ENCODE peak calls at places on chromosomes 4 and X, in five cellular contexts. G, M, H, S and Q are unnamed samples. For H3K4me1 and H3K36me3, the result is how much of the 10 kb centered on the place peaks cover.

GRCh38 chr4:35286434-35286833 is 957.9 kb downstream of the ARAP2 start:
- DNase-seq in G (no peak), M (no peak), H (no peak), S (no peak), Q (no peak)

GRCh38 chr4:83212041-83212851 is 72.4 kb downstream of the COQ2 start:
- DNase-seq in G (peak), M (no peak), H (no peak), S (no peak), Q (no peak)

GRCh38 chr4:83216856-83217683 is 67.5 kb downstream of the COQ2 start:
- DNase-seq in G (peak), M (no peak), H (no peak), S (no peak), Q (no peak)

GRCh38 chrX:57104921-57105398 is 16.4 kb downstream of the SPIN2B start:
- DNase-seq in G (no peak), M (no peak), H (no peak), S (no peak), Q (no peak)

GRCh38 chr4:78529569-78530209 is 21.9 kb upstream of the ANXA3 start:
- DNase-seq in G (no peak), M (peak), H (no peak), S (no peak), Q (no peak)

GRCh38 chr4:24274401-24275035 is 309.8 kb downstream of the DHX15 start:
- DNase-seq in G (no peak), M (peak), H (no peak), S (no peak), Q (no peak)

GRCh38 chr4:75030649-75031235 is 97.8 kb downstream of the PARM1 start:
- DNase-seq in G (no peak), M (no peak), H (no peak), S (peak), Q (no peak)

GRCh38 chr4:139958738-139959096 is 195.3 kb downstream of the MAML3 start:
- DNase-seq in G (no peak), M (no peak), H (no peak), S (no peak), Q (no peak)

GRCh38 chr4:38678078-38678477 is 14.1 kb downstream of the KLF3 start:
- DNase-seq in G (no peak), M (peak), H (no peak), S (no peak), Q (no peak)

GRCh38 chr4:54064317-54065275 is at the start of gene CHIC2:
- DNase-seq in G (peak), M (peak), H (peak), S (peak), Q (peak)
- H3K4me1 ChIP-seq in G (under half), M (under half), H (under half), S (under half), Q (under half)

DNA sequence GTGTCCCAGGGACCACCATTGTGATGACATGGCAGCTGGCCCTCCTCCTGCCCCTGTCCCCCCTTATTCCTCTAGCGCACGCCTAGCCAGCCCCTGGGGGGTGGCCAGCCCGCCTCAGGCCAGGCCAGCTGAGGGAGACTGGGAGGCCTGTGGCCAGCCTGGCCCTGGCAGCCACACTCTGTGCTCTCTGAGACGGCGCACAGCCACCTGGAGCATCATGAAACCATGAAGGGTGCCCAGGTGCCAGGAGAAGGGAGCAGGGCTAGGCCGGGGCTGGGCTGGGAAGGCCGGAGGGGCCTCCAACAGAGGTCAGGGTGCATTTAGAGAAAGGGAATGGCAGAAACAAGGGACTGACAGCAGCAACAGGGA is 14.4 kb upstream of the DUSP9 start:
- DNase-seq in G (no peak), M (no peak), H (peak), S (no peak), Q (no peak)
- H3K36me3 ChIP-seq in G (under half), M (under half), H (under half), S (under half), Q (under half)

GRCh38 chr4:128556756-128557155 is 252.7 kb upstream of the JADE1 start:
- DNase-seq in G (no peak), M (no peak), H (no peak), S (no peak), Q (no peak)

GRCh38 chr4:128565054-128565453 is 244.4 kb upstream of the JADE1 start:
- DNase-seq in G (no peak), M (no peak), H (no peak), S (no peak), Q (no peak)

GRCh38 chr4:128560754-128561495 is 248.6 kb upstream of the JADE1 start:
- DNase-seq in G (no peak), M (peak), H (no peak), S (no peak), Q (no peak)

GRCh38 chr4:128553665-128554515 is 255.6 kb upstream of the JADE1 start:
- DNase-seq in G (no peak), M (no peak), H (peak), S (no peak), Q (no peak)

GRCh38 chr4:128558896-128559669 is 250.4 kb upstream of the JADE1 start:
- DNase-seq in G (no peak), M (peak), H (no peak), S (no peak), Q (no peak)
- H3K27ac ChIP-seq in G (no peak), M (no peak), H (no peak), S (no peak), Q (no peak)

DNA sequence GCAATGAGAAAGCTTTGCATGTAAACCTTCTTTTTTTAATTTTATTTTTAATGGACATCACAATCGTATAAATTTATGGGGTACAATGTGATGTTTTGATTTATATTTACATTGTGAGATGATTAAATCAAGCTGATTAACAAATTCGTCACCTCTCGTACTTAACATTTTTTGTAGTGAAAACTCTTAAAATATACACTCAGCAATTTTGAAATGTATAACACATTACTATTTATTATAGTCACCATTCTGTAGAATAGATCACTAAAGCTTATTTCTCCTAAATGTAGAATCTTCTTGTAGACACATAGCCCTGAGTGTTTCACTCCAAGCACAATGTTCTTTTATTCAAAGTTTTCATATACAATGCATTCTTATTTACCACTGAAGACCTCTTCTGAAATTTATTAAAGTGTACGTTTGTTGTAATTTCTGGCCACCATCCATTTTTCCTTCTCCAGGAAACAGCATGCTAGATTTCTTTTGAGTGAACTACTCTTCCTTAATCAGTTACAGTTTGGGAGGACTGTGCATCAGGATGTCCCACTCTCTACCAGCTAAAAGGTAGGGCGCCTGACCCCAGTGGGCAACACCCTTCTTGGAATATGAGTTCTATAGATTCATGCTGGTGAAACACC is 4.4 kb upstream of the RBBP7 start:
- DNase-seq in G (no peak), M (no peak), H (no peak), S (no peak), Q (no peak)
- H3K4me1 ChIP-seq in G (under half), M (under half), H (under half), S (under half), Q (under half)

GRCh38 chr4:184765473-184766346 is 31.8 kb upstream of the CENPU start:
- DNase-seq in G (no peak), M (no peak), H (peak), S (no peak), Q (no peak)
- H3K36me3 ChIP-seq in G (under half), M (under half), H (under half), S (under half), Q (under half)

DNA sequence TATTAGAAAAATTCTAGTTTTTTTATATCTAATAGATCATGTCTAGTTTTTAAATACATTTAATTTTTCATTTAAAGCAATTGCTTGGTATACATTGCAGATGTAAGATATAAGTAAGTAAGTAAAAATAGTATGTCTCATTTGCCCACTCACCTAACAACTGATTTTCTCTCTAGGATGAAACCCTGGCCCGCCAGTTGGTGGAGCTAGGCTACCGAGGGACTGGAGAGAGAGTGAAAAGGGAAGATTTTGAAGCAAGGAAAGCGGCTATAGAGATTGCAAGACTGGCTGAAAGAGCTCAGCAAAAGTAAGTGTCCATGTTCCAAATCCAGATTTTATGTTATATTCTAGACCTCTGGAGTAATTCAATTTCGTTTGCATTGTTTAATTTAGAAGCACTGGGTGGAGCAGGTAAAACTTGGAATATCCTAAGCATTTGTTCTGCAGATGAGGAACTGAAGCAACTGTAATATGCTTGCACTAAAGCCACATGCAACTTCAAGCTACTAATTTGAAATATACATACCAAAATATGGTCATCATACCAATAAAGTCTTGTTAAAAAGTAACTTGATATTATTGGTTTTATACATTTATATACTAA is 27.1 kb downstream of the CFAP299 start:
- DNase-seq in G (peak), M (peak), H (peak), S (no peak), Q (no peak)
- H3K27ac ChIP-seq in G (no peak), M (no peak), H (no peak), S (no peak), Q (no peak)